ENCODE peak calls at places on chromosome 13, in eight cellular contexts. Y is HCT116, V is IMR-90, D is esophagus muscularis mucosa, W is BE2C, Z is Caco-2, J is psoas muscle, R is brain microvascular endothelial cell. B is an unnamed sample.

GRCh38 chr13:70816853-70817252 is 708.6 kb upstream of the KLHL1 start:
- DNase-seq in D (no peak), W (no peak), Z (no peak), R (peak; percentile 22), V (peak; percentile 34), J (no peak), Y (no peak), B (no peak)

GRCh38 chr13:19845758-19846157 is 17.7 kb downstream of the ZMYM5 start:
- DNase-seq in R (peak; percentile 96), V (peak; percentile 99), J (no peak), W (no peak), Z (no peak), Y (peak; percentile 77), D (no peak), B (peak; percentile 35)

GRCh38 chr13:73299787-73300186 is 241.0 kb downstream of the KLF5 start:
- DNase-seq in J (no peak), D (no peak), R (no peak), Z (no peak), Y (no peak), W (no peak), V (peak; percentile 50), B (no peak)

GRCh38 chr13:52195052-52195837 is 35.8 kb upstream of the NEK3 start:
- DNase-seq in D (peak; percentile 94), Y (no peak), V (peak; percentile 50), W (no peak), Z (no peak), J (peak; percentile 89), R (peak; percentile 36), B (no peak)

GRCh38 chr13:48006396-48006795 is 5.3 kb upstream of the SUCLA2 start:
- DNase-seq in W (no peak), Y (no peak), R (no peak), D (no peak), J (no peak), Z (no peak), V (no peak), B (no peak)

GRCh38 chr13:22736084-22736767 is 444.6 kb upstream of the SGCG start:
- DNase-seq in J (no peak), V (no peak), D (no peak), R (no peak), W (no peak), Y (no peak), Z (no peak), B (no peak)

GRCh38 chr13:45681101-45681500 is 21.0 kb upstream of the CBY2 start:
- DNase-seq in W (no peak), D (peak; percentile 62), Y (no peak), V (no peak), J (no peak), Z (no peak), R (no peak), B (no peak)

GRCh38 chr13:95207769-95208366 is 93.4 kb downstream of the ABCC4 start:
- DNase-seq in R (no peak), V (no peak), Y (no peak), J (no peak), D (no peak), W (peak; percentile 81), Z (no peak), B (no peak)

GRCh38 chr13:29548722-29549446 is 46.6 kb downstream of the SLC7A1 start:
- DNase-seq in R (peak; percentile 78), W (peak; percentile 45), V (peak; percentile 39), J (no peak), Y (no peak), D (no peak), Z (no peak), B (no peak)

GRCh38 chr13:83153833-83154232 is 728.4 kb downstream of the SLITRK1 start:
- DNase-seq in R (no peak), Z (no peak), J (no peak), W (no peak), V (no peak), D (no peak), Y (no peak), B (no peak)

GRCh38 chr13:77429320-77430142 is 102.6 kb upstream of the MYCBP2 start:
- DNase-seq in W (no peak), R (peak; percentile 28), D (no peak), Z (no peak), J (no peak), V (no peak), Y (no peak), B (no peak)

GRCh38 chr13:30334663-30335386 is 27.5 kb upstream of the KATNAL1 start:
- DNase-seq in D (no peak), R (no peak), J (no peak), W (peak; percentile 49), Y (peak; percentile 59), V (peak; percentile 4), Z (peak; percentile 58), B (no peak)

GRCh38 chr13:89940383-89940782 is 1407.1 kb upstream of the MIR17HG start:
- DNase-seq in D (no peak), Z (no peak), V (no peak), J (no peak), Y (no peak), R (no peak), W (no peak), B (no peak)

GRCh38 chr13:38872693-38873092 is 117.9 kb downstream of the STOML3 start:
- DNase-seq in D (no peak), W (peak; percentile 61), J (peak; percentile 65), Y (peak; percentile 42), Z (peak; percentile 67), R (no peak), V (peak; percentile 5), B (peak; percentile 42)

GRCh38 chr13:28409648-28410047 is 85.3 kb downstream of the FLT1 start:
- DNase-seq in V (no peak), Z (no peak), W (no peak), J (no peak), D (no peak), R (no peak), Y (no peak), B (no peak)

GRCh38 chr13:35162420-35162819 is 220.3 kb downstream of the NBEA start:
- DNase-seq in Y (no peak), D (no peak), R (no peak), Z (no peak), J (no peak), V (no peak), W (no peak), B (no peak)

GRCh38 chr13:57507752-57508463 is 123.6 kb upstream of the PCDH17 start:
- DNase-seq in Y (no peak), V (no peak), Z (no peak), W (no peak), R (no peak), J (no peak), D (no peak), B (no peak)

GRCh38 chr13:100648354-100648753 is 26.2 kb downstream of the TMTC4 start:
- DNase-seq in V (peak; percentile 8), Z (no peak), R (no peak), J (no peak), W (no peak), Y (no peak), D (no peak), B (no peak)

GRCh38 chr13:100646030-100646673 is 28.4 kb downstream of the TMTC4 start:
- DNase-seq in J (no peak), Y (peak; percentile 15), R (peak; percentile 49), D (no peak), Z (peak; percentile 49), W (peak; percentile 43), V (peak; percentile 31), B (no peak)

GRCh38 chr13:100646871-100647270 is 27.7 kb downstream of the TMTC4 start:
- DNase-seq in Z (no peak), R (no peak), V (no peak), D (no peak), W (no peak), Y (no peak), J (no peak), B (no peak)

GRCh38 chr13:100645382-100645781 is 29.2 kb downstream of the TMTC4 start:
- DNase-seq in V (no peak), W (no peak), Z (no peak), D (no peak), Y (no peak), R (no peak), J (no peak), B (no peak)

DNA sequence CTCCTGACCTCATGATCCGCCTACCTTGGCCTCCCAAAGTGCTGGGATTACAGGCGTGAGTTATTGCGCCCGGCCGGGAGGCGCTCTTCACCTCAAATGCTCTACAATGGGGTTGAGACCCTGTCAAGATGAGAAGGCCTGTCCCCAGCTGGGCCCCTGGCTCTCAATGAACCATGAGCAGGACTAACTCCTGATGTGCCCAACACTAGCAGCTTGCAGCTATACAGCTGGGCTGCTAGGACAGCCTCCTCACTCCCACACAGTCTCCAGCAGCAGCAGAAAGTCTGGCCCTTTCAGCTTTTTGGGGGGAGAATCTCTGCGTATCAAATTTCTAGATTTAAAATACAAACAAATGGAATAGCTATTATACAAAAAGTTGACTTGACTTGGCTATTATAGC is 30.3 kb downstream of the TMTC4 start:
- DNase-seq in J (no peak), R (no peak), Z (no peak), W (no peak), Y (no peak), V (peak; percentile 37), D (no peak), B (no peak)
- H3K36me3 ChIP-seq in J (peaks cover 10% of the 10 kb centered on the region), R (no peaks in the 10 kb centered on the region), Z (peaks cover 3% of the 10 kb centered on the region), W (peaks cover 3% of the 10 kb centered on the region), Y (peaks cover 1% of the 10 kb centered on the region), V (peaks cover 6% of the 10 kb centered on the region), D (peaks cover 16% of the 10 kb centered on the region), B (no peaks in the 10 kb centered on the region)

DNA sequence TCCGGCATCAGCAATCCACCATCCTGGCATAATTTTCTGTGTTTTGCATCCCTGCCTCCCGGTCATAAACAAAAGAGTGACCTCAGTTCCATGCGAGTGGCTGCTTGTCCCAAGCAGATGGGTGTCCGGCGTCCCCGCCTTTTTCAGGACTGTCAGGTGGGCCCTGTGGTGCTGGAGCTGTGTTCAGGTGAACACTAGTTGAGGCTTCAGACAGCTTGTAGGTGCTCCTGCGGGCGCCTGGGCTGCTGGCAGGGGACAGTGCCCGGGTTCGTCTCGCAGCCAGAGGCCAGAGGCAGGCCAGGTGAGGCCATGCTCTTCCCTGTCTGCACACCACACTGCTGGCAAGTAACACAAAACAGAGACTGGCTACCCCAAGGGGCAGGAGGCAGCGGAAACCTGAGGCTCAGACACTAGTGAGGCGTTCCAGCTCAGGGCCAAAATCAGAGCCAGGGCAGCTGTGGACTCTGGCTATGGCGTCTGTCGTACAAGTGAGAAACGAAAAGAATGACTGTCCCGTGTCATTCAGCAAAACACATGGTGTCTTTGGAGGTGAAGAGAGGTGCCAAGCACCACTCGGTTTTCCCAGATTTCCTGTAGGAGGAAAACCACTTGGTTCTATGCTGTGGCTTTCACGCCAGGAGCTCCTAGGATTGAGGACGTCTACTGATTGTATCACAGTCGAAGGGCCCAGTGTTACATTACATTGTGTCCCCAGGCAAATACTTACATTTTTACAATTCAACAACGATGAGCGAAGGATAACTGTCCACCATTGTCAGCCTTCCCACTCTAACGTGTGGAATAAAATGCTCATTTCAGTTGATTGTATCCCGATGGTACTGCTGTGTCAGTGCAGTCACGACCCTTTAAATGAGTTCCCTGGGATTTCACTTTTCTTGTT is 104.0 kb downstream of the ATP11A start:
- DNase-seq in J (no peak), D (no peak), R (no peak), Y (no peak), W (no peak), V (no peak), Z (no peak), B (no peak)
- H3K36me3 ChIP-seq in J (no peaks in the 10 kb centered on the region), D (no peaks in the 10 kb centered on the region), R (no peaks in the 10 kb centered on the region), Y (no peaks in the 10 kb centered on the region), W (no peaks in the 10 kb centered on the region), V (no peaks in the 10 kb centered on the region), Z (no peaks in the 10 kb centered on the region), B (no peaks in the 10 kb centered on the region)

GRCh38 chr13:114261328-114261965 is 20.0 kb upstream of the UPF3A start:
- DNase-seq in Z (no peak), W (no peak), V (no peak), Y (no peak), D (peak; percentile 70), J (no peak), R (no peak), B (no peak)
- H3K36me3 ChIP-seq in Z (peaks cover 6% of the 10 kb centered on the region), W (peaks cover 81% of the 10 kb centered on the region), V (peaks cover 47% of the 10 kb centered on the region), Y (peaks cover 77% of the 10 kb centered on the region), D (peaks cover 92% of the 10 kb centered on the region), J (peaks cover 100% of the 10 kb centered on the region), R (peaks cover 48% of the 10 kb centered on the region), B (peaks cover 81% of the 10 kb centered on the region)

GRCh38 chr13:102400619-102401125 is 1.2 kb downstream of the FGF14 start:
- DNase-seq in W (peak; percentile 58), Z (no peak), J (peak; percentile 56), R (no peak), V (no peak), D (no peak), Y (no peak), B (no peak)
- H3K36me3 ChIP-seq in W (no peaks in the 10 kb centered on the region), Z (no peaks in the 10 kb centered on the region), J (no peaks in the 10 kb centered on the region), R (no peaks in the 10 kb centered on the region), V (no peaks in the 10 kb centered on the region), D (no peaks in the 10 kb centered on the region), Y (no peaks in the 10 kb centered on the region), B (no peaks in the 10 kb centered on the region)

B was measured in PC-9.